ENCODE peak calls at places on chromosomes 13 and 19, in five cellular contexts. One of them, this sample, is unnamed.

GRCh38 chr19:41323023-41323422 is 13.1 kb downstream of the CCDC97 start:
- DNase-seq in HL-60: no peak
- DNase-seq in WERI-Rb-1: no peak
- DNase-seq in adrenal gland: peak
- DNase-seq in brain microvascular endothelial cell: peak
- DNase-seq in this sample: no peak

GRCh38 chr19:46481187-46481586 is 9.8 kb upstream of the PNMA8A start:
- DNase-seq in HL-60: no peak
- DNase-seq in WERI-Rb-1: no peak
- DNase-seq in adrenal gland: no peak
- DNase-seq in brain microvascular endothelial cell: no peak
- DNase-seq in this sample: no peak

GRCh38 chr19:39524495-39524894 is 8.2 kb downstream of the EID2B start:
- DNase-seq in HL-60: no peak
- DNase-seq in WERI-Rb-1: peak
- DNase-seq in adrenal gland: no peak
- DNase-seq in brain microvascular endothelial cell: no peak
- DNase-seq in this sample: no peak

GRCh38 chr13:97621631-97622030 is 187.7 kb downstream of the RAP2A start:
- DNase-seq in HL-60: no peak
- DNase-seq in WERI-Rb-1: peak
- DNase-seq in adrenal gland: no peak
- DNase-seq in brain microvascular endothelial cell: no peak
- DNase-seq in this sample: no peak

GRCh38 chr13:101303512-101303911 is 112.8 kb downstream of the NALCN start:
- DNase-seq in HL-60: no peak
- DNase-seq in WERI-Rb-1: no peak
- DNase-seq in adrenal gland: no peak
- DNase-seq in brain microvascular endothelial cell: no peak
- DNase-seq in this sample: no peak

GRCh38 chr19:12946092-12946845 is 607 bp downstream of the RAD23A start:
- DNase-seq in HL-60: no peak
- DNase-seq in WERI-Rb-1: peak
- DNase-seq in adrenal gland: peak
- DNase-seq in brain microvascular endothelial cell: peak
- DNase-seq in this sample: peak

GRCh38 chr13:59492030-59492636 is 671.6 kb downstream of the DIAPH3 start:
- DNase-seq in HL-60: no peak
- DNase-seq in WERI-Rb-1: no peak
- DNase-seq in adrenal gland: no peak
- DNase-seq in brain microvascular endothelial cell: peak
- DNase-seq in this sample: no peak

GRCh38 chr19:29247051-29247450 is 34.1 kb upstream of the UQCRFS1 start:
- DNase-seq in HL-60: no peak
- DNase-seq in WERI-Rb-1: no peak
- DNase-seq in adrenal gland: no peak
- DNase-seq in brain microvascular endothelial cell: no peak
- DNase-seq in this sample: no peak

GRCh38 chr19:15702590-15702930 is 25.3 kb upstream of the OR10H2 start:
- DNase-seq in HL-60: peak
- DNase-seq in WERI-Rb-1: no peak
- DNase-seq in adrenal gland: peak
- DNase-seq in brain microvascular endothelial cell: no peak
- DNase-seq in this sample: peak

GRCh38 chr19:44772969-44773368 is 4.7 kb upstream of the CBLC start:
- DNase-seq in HL-60: no peak
- DNase-seq in WERI-Rb-1: no peak
- DNase-seq in adrenal gland: no peak
- DNase-seq in brain microvascular endothelial cell: no peak
- DNase-seq in this sample: no peak

GRCh38 chr19:17405250-17406038 is at the start of gene BST2:
- DNase-seq in HL-60: peak
- DNase-seq in WERI-Rb-1: no peak
- DNase-seq in adrenal gland: peak
- DNase-seq in brain microvascular endothelial cell: peak
- DNase-seq in this sample: peak

GRCh38 chr19:29263305-29264080 is 50.5 kb upstream of the UQCRFS1 start:
- DNase-seq in HL-60: peak
- DNase-seq in WERI-Rb-1: peak
- DNase-seq in adrenal gland: peak
- DNase-seq in brain microvascular endothelial cell: peak
- DNase-seq in this sample: no peak

GRCh38 chr19:41411682-41412265 is 14.2 kb downstream of the BCKDHA start:
- DNase-seq in HL-60: no peak
- DNase-seq in WERI-Rb-1: no peak
- DNase-seq in adrenal gland: peak
- DNase-seq in brain microvascular endothelial cell: no peak
- DNase-seq in this sample: no peak

GRCh38 chr19:12140545-12141404 is 625 bp upstream of the ZNF20 start:
- DNase-seq in HL-60: peak
- DNase-seq in WERI-Rb-1: peak
- DNase-seq in adrenal gland: peak
- DNase-seq in brain microvascular endothelial cell: peak
- DNase-seq in this sample: peak

GRCh38 chr19:16394681-16395375 is 70.2 kb downstream of the KLF2 start:
- DNase-seq in HL-60: no peak
- DNase-seq in WERI-Rb-1: peak
- DNase-seq in adrenal gland: no peak
- DNase-seq in brain microvascular endothelial cell: no peak
- DNase-seq in this sample: no peak

DNA sequence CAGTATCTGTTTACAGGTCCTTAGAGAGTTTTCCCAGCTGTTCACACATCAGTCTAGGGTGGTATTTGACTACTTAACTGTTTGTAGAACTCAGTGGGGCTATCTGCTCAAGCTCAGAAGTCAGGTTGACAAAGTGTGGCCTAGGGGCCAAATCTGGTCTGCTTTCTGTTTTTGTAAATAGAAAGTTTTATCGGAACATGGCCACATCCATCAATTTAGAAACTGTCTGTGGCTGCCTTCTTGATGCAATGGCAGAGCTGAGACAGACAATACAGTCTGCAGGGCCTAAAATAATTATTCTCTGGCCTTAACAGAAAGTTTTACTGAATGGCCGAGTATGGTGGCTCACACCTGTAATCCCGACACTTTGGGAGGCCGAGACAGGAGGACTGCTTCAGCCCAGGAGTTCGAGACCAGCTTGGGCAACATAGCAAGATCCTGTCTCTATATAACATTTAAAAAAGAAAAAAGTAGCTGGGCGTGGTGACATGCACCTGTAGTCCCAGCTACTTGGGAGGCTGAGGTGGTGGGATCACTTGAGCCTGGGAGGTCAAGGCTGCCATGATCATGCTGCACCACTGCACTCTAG is 2.4 kb downstream of the SMG9 start:
- DNase-seq in HL-60: no peak
- DNase-seq in WERI-Rb-1: no peak
- DNase-seq in adrenal gland: no peak
- DNase-seq in brain microvascular endothelial cell: no peak
- DNase-seq in this sample: no peak
- H3K4me3 ChIP-seq in HL-60: no peak
- H3K4me3 ChIP-seq in WERI-Rb-1: no peak
- H3K4me3 ChIP-seq in adrenal gland: no peak
- H3K4me3 ChIP-seq in brain microvascular endothelial cell: no peak
- H3K4me3 ChIP-seq in this sample: no peak

DNA sequence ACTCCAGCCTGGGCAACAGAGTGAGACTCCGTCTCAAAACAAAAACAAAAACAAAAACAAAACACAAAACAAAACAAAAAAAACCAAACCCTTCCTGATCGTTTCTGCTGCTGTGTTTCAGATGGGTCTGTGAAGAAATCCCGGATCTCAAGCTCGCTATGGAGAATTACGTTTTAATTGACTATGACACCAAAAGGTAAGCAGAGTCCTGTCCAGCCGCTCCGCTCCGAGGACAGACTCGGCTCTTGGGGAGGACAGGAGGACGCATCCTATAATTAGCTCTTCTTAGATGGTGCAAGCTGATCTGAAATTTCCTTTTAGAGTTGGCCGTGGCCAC is 22.0 kb downstream of the DOT1L start:
- DNase-seq in HL-60: no peak
- DNase-seq in WERI-Rb-1: no peak
- DNase-seq in adrenal gland: no peak
- DNase-seq in brain microvascular endothelial cell: no peak
- DNase-seq in this sample: no peak
- H3K4me3 ChIP-seq in HL-60: no peak
- H3K4me3 ChIP-seq in WERI-Rb-1: no peak
- H3K4me3 ChIP-seq in adrenal gland: no peak
- H3K4me3 ChIP-seq in brain microvascular endothelial cell: no peak
- H3K4me3 ChIP-seq in this sample: no peak

GRCh38 chr19:1322198-1322981 is 36.7 kb downstream of the EFNA2 start:
- DNase-seq in HL-60: no peak
- DNase-seq in WERI-Rb-1: no peak
- DNase-seq in adrenal gland: no peak
- DNase-seq in brain microvascular endothelial cell: no peak
- DNase-seq in this sample: no peak

GRCh38 chr19:1324792-1325567 is 39.3 kb downstream of the EFNA2 start:
- DNase-seq in HL-60: peak
- DNase-seq in WERI-Rb-1: no peak
- DNase-seq in adrenal gland: peak
- DNase-seq in brain microvascular endothelial cell: peak
- DNase-seq in this sample: peak

GRCh38 chr19:1324249-1324791 is 38.6 kb downstream of the EFNA2 start:
- DNase-seq in HL-60: no peak
- DNase-seq in WERI-Rb-1: no peak
- DNase-seq in adrenal gland: no peak
- DNase-seq in brain microvascular endothelial cell: no peak
- DNase-seq in this sample: no peak

GRCh38 chr19:1327125-1327524 is 41.5 kb downstream of the EFNA2 start:
- DNase-seq in HL-60: no peak
- DNase-seq in WERI-Rb-1: no peak
- DNase-seq in adrenal gland: no peak
- DNase-seq in brain microvascular endothelial cell: no peak
- DNase-seq in this sample: no peak

DNA sequence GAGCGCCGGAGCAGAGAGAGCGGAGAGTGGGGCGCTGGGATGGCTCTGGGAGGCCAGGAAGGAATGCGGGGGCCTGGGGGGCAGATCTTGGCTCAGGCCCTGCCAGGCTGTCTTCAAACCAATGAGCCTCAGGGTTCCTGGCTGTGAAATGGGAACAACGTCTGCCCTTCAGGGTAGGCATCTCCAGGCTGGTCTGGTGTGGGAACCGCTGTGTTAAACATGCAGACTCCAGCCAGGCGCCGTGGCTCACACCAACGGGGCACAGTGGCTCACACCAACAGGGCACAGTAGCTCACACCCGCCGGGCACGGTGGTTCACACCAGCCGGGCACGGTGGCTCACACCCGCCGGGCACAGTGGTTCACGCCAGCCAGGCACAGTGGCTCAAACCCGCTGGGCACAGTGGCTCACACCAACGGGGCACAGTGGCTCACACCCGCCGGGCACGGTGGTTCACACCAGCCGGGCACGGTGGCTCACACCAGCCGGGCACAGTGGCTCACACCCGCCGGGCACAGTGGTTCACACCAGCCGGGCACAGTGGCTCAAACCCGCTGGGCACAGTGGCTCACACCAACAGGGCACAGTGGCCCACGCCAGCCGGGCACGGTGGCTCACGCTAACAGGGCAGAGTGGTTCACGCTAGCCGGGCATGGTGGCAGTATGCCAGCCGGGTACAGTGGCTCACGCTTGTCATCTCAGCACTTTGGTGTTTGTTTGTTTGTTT is 40.1 kb downstream of the EFNA2 start:
- DNase-seq in HL-60: no peak
- DNase-seq in WERI-Rb-1: no peak
- DNase-seq in adrenal gland: no peak
- DNase-seq in brain microvascular endothelial cell: no peak
- DNase-seq in this sample: no peak
- H3K4me3 ChIP-seq in HL-60: no peak
- H3K4me3 ChIP-seq in WERI-Rb-1: no peak
- H3K4me3 ChIP-seq in adrenal gland: no peak
- H3K4me3 ChIP-seq in brain microvascular endothelial cell: peak
- H3K4me3 ChIP-seq in this sample: no peak

GRCh38 chr19:50427997-50428425 is 4.7 kb upstream of the MYBPC2 start:
- DNase-seq in HL-60: peak
- DNase-seq in WERI-Rb-1: no peak
- DNase-seq in adrenal gland: peak
- DNase-seq in brain microvascular endothelial cell: peak
- DNase-seq in this sample: peak

GRCh38 chr19:50428768-50429463 is 3.8 kb upstream of the MYBPC2 start:
- DNase-seq in HL-60: no peak
- DNase-seq in WERI-Rb-1: no peak
- DNase-seq in adrenal gland: no peak
- DNase-seq in brain microvascular endothelial cell: no peak
- DNase-seq in this sample: no peak

GRCh38 chr19:50430888-50431342 is 1.8 kb upstream of the MYBPC2 start:
- DNase-seq in HL-60: no peak
- DNase-seq in WERI-Rb-1: no peak
- DNase-seq in adrenal gland: no peak
- DNase-seq in brain microvascular endothelial cell: no peak
- DNase-seq in this sample: no peak

GRCh38 chr19:50425581-50425980 is 6.8 kb downstream of the SPIB start:
- DNase-seq in HL-60: no peak
- DNase-seq in WERI-Rb-1: no peak
- DNase-seq in adrenal gland: no peak
- DNase-seq in brain microvascular endothelial cell: no peak
- DNase-seq in this sample: no peak

GRCh38 chr19:50427318-50427925 is 5.3 kb upstream of the MYBPC2 start:
- DNase-seq in HL-60: no peak
- DNase-seq in WERI-Rb-1: no peak
- DNase-seq in adrenal gland: no peak
- DNase-seq in brain microvascular endothelial cell: no peak
- DNase-seq in this sample: no peak
- H3K4me3 ChIP-seq in HL-60: peak
- H3K4me3 ChIP-seq in WERI-Rb-1: no peak
- H3K4me3 ChIP-seq in adrenal gland: no peak
- H3K4me3 ChIP-seq in brain microvascular endothelial cell: peak
- H3K4me3 ChIP-seq in this sample: no peak